ENCODE peak calls at places on chromosomes 7 and 10, in five cellular contexts. V is cardiac muscle cell, Q is AG10803, C is uterus, X is OCI-LY7. A is an unnamed sample.
A peak's percentile ranks its signal among the peaks of the same experiment; 100 is the strongest.

GRCh38 chr7:35762781-35763180 is 38.1 kb upstream of the SEPTIN7 start:
- DNase-seq in V (peak; percentile 64), X (no peak), C (no peak), Q (no peak), A (no peak)

GRCh38 chr7:111190804-111191203 is 99.9 kb downstream of the LRRN3 start:
- DNase-seq in X (no peak), C (no peak), Q (no peak), V (no peak), A (no peak)

GRCh38 chr7:47663239-47663638 is 81.3 kb upstream of the TNS3 start:
- DNase-seq in X (no peak), C (no peak), Q (peak; percentile 41), V (no peak), A (no peak)

GRCh38 chr10:113056468-113057021 is 106.5 kb downstream of the TCF7L2 start:
- DNase-seq in X (no peak), V (peak; percentile 86), Q (peak; percentile 88), C (no peak), A (no peak)

GRCh38 chr7:148264933-148265557 is 325.5 kb upstream of the C7orf33 start:
- DNase-seq in Q (peak; percentile 25), X (peak; percentile 56), C (no peak), V (peak; percentile 55), A (no peak)

GRCh38 chr7:111486472-111487142 is 75.7 kb downstream of the IMMP2L start:
- DNase-seq in C (no peak), Q (peak; percentile 56), X (peak; percentile 49), V (peak; percentile 77), A (no peak)

GRCh38 chr7:55178292-55178862 is 159.6 kb downstream of the EGFR start:
- DNase-seq in C (no peak), V (no peak), X (no peak), Q (no peak), A (no peak)

GRCh38 chr7:130995252-130996081 is 261.5 kb upstream of the KLF14 start:
- DNase-seq in C (no peak), X (no peak), V (no peak), Q (no peak), A (no peak)

GRCh38 chr10:17787087-17787942 is 21.8 kb upstream of the MRC1 start:
- DNase-seq in Q (peak; percentile 94), V (peak; percentile 89), C (no peak), X (no peak), A (no peak)

GRCh38 chr7:5702876-5703571 is 78.4 kb downstream of the RNF216 start:
- DNase-seq in X (no peak), Q (no peak), C (no peak), V (no peak), A (no peak)

GRCh38 chr10:89705466-89705865 is 4.1 kb downstream of the KIF20B start:
- DNase-seq in X (no peak), Q (no peak), C (no peak), V (no peak), A (no peak)

GRCh38 chr7:101728888-101729883 is 88.2 kb upstream of the CUX1 start:
- DNase-seq in V (peak; percentile 97), Q (peak; percentile 69), C (no peak), X (no peak), A (peak; percentile 84)

GRCh38 chr7:101731502-101732084 is 85.8 kb upstream of the CUX1 start:
- DNase-seq in V (no peak), Q (no peak), C (no peak), X (no peak), A (no peak)

GRCh38 chr7:101736077-101736476 is 81.3 kb upstream of the CUX1 start:
- DNase-seq in Q (no peak), C (no peak), V (no peak), X (peak; percentile 71), A (no peak)

GRCh38 chr7:101728128-101728527 is 89.3 kb upstream of the CUX1 start:
- DNase-seq in C (no peak), V (no peak), Q (no peak), X (no peak), A (no peak)

DNA sequence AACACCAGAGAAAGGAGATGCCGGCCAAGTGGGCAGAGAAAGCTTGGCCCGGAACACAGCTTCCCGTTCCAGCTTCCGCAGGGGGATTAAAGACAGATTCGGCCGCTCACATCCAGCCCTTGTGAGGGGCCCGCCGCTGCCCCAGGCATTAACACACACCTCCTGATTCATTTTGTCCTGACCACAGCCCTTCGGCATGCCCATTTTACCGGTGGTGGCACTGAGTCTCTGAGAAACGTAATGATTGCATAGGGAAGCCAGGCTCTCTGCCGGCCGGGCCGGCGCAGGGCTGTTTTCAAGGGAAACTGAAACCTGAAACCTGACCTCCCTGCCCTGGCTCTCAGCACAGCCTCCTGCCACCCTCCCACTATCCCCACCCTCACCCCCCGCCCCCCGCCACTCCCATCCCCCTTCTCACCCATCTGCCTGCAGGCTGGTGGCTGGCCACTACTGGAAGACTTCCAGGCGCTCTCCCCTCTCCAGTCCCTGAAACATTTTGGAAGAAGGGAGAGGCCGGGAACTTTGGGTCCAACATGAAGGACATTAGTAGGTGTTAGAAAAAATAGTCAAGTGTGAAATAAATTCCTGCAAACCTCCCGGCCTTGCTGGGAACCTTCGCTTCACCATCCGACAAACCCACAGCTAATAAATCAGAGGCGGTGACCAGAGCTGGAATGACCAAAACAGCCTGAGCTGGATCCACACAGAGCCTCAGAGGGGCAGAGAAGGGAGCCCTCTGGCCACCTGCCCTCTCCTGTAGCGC is 83.5 kb upstream of the CUX1 start:
- DNase-seq in Q (peak; percentile 45), X (no peak), V (peak; percentile 72), C (peak; percentile 38), A (peak; percentile 86)
- H3K4me3 ChIP-seq in Q (peak overlapping the region; percentile 46), X (no peak overlapping the region), V (no peak overlapping the region), C (peak overlapping the region; percentile 31), A (no peak overlapping the region)

DNA sequence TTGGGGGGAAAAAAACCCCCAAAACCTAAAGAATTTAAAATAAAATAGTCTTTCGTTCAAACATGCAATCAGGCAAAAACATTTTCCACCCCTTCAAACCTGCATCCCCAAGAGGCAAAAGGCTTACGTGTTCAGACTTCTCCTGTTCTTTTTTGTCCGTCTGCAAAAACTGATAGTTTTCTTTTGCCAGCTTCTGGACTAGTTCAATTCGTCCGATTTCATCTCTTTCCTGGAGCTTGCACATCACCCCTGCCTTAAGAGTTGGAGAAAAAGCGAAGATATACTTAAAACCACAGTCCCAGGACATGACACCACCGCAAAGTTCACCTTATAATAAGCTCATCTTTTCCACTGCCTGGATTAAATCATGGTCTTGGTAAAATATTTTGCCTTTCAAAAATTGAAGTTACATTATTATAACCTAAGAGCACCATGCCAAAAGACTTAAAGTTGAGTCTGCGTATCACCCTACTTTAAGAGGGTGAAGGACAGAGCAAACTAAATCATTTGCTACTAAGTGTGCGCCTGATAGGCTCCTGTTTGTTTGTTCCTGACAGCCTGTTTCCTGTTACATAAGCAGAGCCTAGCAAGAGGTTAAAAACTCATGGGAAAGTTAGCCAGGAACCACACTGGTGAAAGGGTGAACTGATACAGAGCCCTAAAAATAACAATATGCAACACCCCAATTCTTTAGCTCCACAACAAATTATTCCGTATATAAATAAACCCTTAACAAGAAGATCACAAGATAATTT is 137.0 kb downstream of the RAPGEF5 start:
- DNase-seq in Q (no peak), C (no peak), V (peak; percentile 68), X (no peak), A (no peak)
- H3K4me3 ChIP-seq in Q (no peak overlapping the region), C (peak overlapping the region; percentile 27), V (no peak overlapping the region), X (no peak overlapping the region), A (peak overlapping the region; percentile 10)

GRCh38 chr10:101073631-101074030 is 11.8 kb downstream of the KAZALD1 start:
- DNase-seq in X (no peak), Q (no peak), V (no peak), C (no peak), A (no peak)
- H3K4me3 ChIP-seq in X (no peak overlapping the region), Q (no peak overlapping the region), V (no peak overlapping the region), C (no peak overlapping the region), A (no peak overlapping the region)

DNA sequence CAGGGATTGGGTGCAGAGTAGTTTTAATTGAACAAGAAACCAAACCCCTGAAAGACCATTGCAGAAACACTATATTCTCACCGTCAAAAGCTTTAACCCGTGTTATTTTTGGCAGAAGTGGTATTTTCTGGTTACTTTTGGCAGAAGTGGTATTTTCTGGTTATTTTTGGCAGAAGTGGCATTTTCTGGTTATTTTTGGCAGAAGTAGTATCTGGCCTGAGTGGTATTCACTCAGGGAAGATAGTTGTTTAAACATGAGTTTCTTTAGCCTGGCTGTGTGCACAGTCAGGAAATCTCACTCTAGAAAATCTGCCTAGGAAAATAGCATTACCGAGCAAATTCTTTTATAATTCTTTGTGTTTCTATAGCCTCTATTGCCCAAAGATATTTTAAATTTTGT is 322.7 kb downstream of the GFRA1 start:
- DNase-seq in C (no peak), X (no peak), Q (peak; percentile 68), V (peak; percentile 44), A (no peak)
- H3K4me3 ChIP-seq in C (no peak overlapping the region), X (no peak overlapping the region), Q (no peak overlapping the region), V (no peak overlapping the region), A (no peak overlapping the region)

GRCh38 chr7:15839415-15840100 is 153.1 kb upstream of the MEOX2 start:
- DNase-seq in C (peak; percentile 58), X (no peak), V (peak; percentile 76), Q (peak; percentile 45), A (peak; percentile 30)
- H3K4me3 ChIP-seq in C (peak overlapping the region; percentile 17), X (no peak overlapping the region), V (no peak overlapping the region), Q (peak overlapping the region; percentile 51), A (no peak overlapping the region)

GRCh38 chr10:21507066-21507669 is 18.3 kb downstream of the SKIDA1 start:
- DNase-seq in C (no peak), V (no peak), Q (no peak), X (no peak), A (no peak)

GRCh38 chr10:21510218-21511070 is 15.0 kb downstream of the SKIDA1 start:
- DNase-seq in Q (no peak), X (no peak), V (no peak), C (no peak), A (no peak)

GRCh38 chr10:21511931-21512330 is 13.6 kb downstream of the SKIDA1 start:
- DNase-seq in C (no peak), V (no peak), X (no peak), Q (no peak), A (no peak)

GRCh38 chr10:21508987-21509334 is 16.5 kb downstream of the SKIDA1 start:
- DNase-seq in V (no peak), C (no peak), X (no peak), Q (no peak), A (no peak)

DNA sequence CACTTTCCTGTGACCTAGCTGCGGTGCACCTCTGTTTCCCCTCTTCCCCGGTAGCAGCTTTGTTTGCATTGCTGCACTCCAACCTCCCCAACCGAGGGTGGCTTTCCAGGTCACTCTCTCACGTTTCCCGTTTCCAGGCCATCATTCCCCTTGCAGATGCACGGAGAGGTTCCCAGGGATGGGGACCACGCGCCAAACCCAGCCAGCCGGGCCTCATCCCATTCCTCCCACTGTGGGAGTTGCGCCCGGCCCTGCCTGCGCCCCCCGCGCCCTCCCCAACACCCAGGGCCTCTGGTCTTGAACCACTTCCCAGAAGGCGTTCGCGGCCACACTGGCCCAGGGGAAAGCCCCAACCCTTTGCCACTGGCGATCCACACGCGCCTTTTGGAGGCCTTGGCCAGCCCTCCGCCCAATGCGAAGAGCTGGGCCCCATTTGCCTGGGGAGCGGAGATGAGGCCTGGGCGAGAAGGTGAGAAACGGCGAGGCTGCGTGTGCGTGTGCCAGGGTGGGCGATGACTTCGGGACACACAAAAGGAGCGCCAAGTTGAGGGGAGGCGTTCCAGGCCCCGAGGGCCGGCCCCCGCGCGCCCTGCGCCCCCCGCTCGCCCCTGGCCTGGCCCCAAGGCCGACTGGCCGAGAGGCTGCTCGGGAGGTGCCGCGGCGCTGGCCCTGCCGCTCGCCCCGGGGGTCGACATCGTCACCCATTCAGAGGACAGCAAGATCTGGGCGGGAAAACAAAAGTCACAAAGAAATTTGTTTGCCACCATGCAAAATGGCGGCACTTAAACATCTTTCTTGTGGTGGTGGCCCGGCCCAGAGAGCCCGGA is 15.9 kb downstream of the SKIDA1 start:
- DNase-seq in C (no peak), V (no peak), X (no peak), Q (no peak), A (peak; percentile 67)
- H3K4me3 ChIP-seq in C (peak overlapping the region; percentile 37), V (peak overlapping the region; percentile 78), X (no peak overlapping the region), Q (peak overlapping the region; percentile 47), A (peak overlapping the region; percentile 27)